ENCODE peak calls at places on chromosomes 13 and 19, in nine cellular contexts. V is uterus, F is Calu3, G is HepG2, A is cardiac fibroblast, Y is astrocyte of the cerebellum, Z is PC-9, L is upper lobe of right lung, D is heart right ventricle. P is an unnamed sample.
A peak's percentile ranks its signal among the peaks of the same experiment; 100 is the strongest.

GRCh38 chr13:113880651-113881611 is 17.1 kb upstream of the GAS6 start:
- DNase-seq in A (peak; percentile 35), Z (no peak), Y (no peak), L (no peak), F (no peak), D (no peak), G (no peak), V (no peak), P (no peak)

GRCh38 chr19:30718014-30718413 is 345.8 kb downstream of the ZNF536 start:
- DNase-seq in L (no peak), D (no peak), A (no peak), Z (no peak), V (no peak), Y (no peak), F (no peak), G (no peak), P (no peak)

GRCh38 chr19:947707-948533 is 22.1 kb downstream of the ARID3A start:
- DNase-seq in Y (no peak), Z (no peak), G (no peak), A (no peak), V (peak; percentile 24), D (peak; percentile 59), L (peak; percentile 82), F (no peak), P (no peak)

GRCh38 chr13:24741791-24742190 is 22.2 kb upstream of the RNF17 start:
- DNase-seq in G (no peak), A (no peak), Z (no peak), L (no peak), D (no peak), Y (no peak), F (no peak), V (no peak), P (no peak)

GRCh38 chr19:33482486-33482885 is 39.1 kb downstream of the PEPD start:
- DNase-seq in F (no peak), Z (no peak), A (peak; percentile 45), G (no peak), L (no peak), V (no peak), Y (peak; percentile 5), D (no peak), P (no peak)

GRCh38 chr13:38819053-38819452 is 132.2 kb downstream of the FREM2 start:
- DNase-seq in L (no peak), G (no peak), F (no peak), Z (no peak), A (no peak), D (no peak), Y (peak; percentile 95), V (no peak), P (no peak)

GRCh38 chr19:57746580-57747471 is at the start of gene ZNF776:
- DNase-seq in Y (peak; percentile 88), L (peak; percentile 80), Z (peak; percentile 89), D (peak; percentile 73), V (peak; percentile 76), G (peak; percentile 88), A (peak; percentile 95), F (peak; percentile 82), P (peak; percentile 60)

GRCh38 chr19:37511186-37511585 is 4.4 kb downstream of the ZNF793 start:
- DNase-seq in V (no peak), Y (no peak), F (no peak), G (no peak), A (no peak), Z (no peak), D (no peak), L (no peak), P (no peak)

GRCh38 chr19:1935484-1936208 is 5.3 kb upstream of the CSNK1G2 start:
- DNase-seq in Y (no peak), G (peak; percentile 62), D (no peak), L (no peak), A (peak; percentile 70), Z (peak; percentile 44), F (no peak), V (no peak), P (no peak)

GRCh38 chr13:26653842-26654241 is 96.4 kb downstream of the WASF3 start:
- DNase-seq in A (no peak), Z (no peak), L (no peak), V (no peak), Y (no peak), D (no peak), F (no peak), G (no peak), P (no peak)

GRCh38 chr13:74930402-74931165 is 551.4 kb downstream of the TBC1D4 start:
- DNase-seq in V (no peak), D (no peak), Y (peak; percentile 26), A (peak; percentile 84), F (no peak), Z (no peak), L (no peak), G (no peak), P (no peak)

GRCh38 chr13:20439261-20439660 is 86.4 kb downstream of the CRYL1 start:
- DNase-seq in G (no peak), F (no peak), V (no peak), A (peak; percentile 34), L (no peak), Z (no peak), Y (no peak), D (no peak), P (no peak)

GRCh38 chr19:50777830-50778303 is 7.6 kb downstream of the GPR32 start:
- DNase-seq in V (no peak), G (no peak), L (no peak), A (no peak), Y (peak; percentile 51), D (no peak), F (no peak), Z (no peak), P (no peak)

DNA sequence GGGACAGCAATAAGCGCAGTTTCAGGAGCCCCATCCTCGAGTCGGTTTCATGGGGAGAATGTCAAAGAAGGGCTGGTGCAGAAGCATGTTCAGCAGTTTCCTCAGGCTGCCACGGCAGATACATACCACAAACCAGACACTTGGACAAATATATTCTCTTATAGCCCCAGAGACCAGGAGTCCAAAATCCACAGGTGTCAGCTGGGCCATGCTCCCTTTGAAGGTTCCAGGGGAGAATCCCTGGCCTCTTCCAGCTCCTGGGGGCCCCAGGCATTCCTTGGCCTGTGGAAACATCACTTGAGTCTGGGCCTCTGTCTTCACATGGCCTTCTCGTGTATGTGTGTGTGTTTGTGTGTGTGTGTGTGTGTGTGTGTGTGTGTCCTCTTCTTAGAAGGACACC is 164.1 kb downstream of the UQCRFS1 start:
- DNase-seq in L (no peak), V (no peak), A (no peak), F (no peak), G (no peak), Y (no peak), D (no peak), Z (no peak), P (no peak)
- TF ChIP-seq CTCF in L (no peak), V (no peak), A (no peak), F (no peak), G (no peak), Y (no peak), D (no peak), Z (no peak), P (no peak)

DNA sequence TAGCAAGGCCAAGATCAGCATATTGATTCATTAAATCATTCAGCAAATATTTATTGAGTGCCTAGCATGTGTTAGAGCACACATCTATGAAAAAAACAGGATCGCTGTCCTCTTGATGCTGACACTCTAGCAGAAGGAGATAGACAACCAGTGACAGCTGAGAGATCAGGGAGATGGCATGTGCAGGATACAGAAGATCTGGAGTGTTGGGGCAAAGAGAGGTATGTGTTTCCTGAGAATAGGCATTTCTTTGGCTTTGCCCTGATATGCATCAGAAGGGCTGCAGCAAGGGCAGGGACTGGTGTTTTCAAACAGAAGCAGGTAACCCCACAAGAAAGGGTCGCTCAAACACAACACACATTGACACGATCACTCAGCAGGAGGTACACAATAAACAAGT is 423.4 kb downstream of the FOXO1 start:
- DNase-seq in Y (no peak), Z (no peak), D (no peak), A (no peak), F (no peak), V (no peak), L (no peak), G (no peak), P (no peak)
- TF ChIP-seq CTCF in Y (no peak), Z (no peak), D (no peak), A (no peak), F (no peak), V (no peak), L (no peak), G (no peak), P (no peak)

GRCh38 chr19:20565321-20566018 is at the start of gene ZNF737:
- DNase-seq in D (peak; percentile 98), Y (peak; percentile 85), V (peak; percentile 94), L (peak; percentile 96), A (peak; percentile 98), F (peak; percentile 78), Z (peak; percentile 88), G (peak; percentile 94), P (peak; percentile 97)
- TF ChIP-seq CTCF in D (no peak), Y (peak; percentile 41), V (peak; percentile 9), L (peak; percentile 27), A (peak; percentile 63), F (no peak), Z (no peak), G (peak; percentile 65), P (no peak)

GRCh38 chr13:97562962-97563361 is 129.0 kb downstream of the RAP2A start:
- DNase-seq in Z (no peak), A (no peak), L (no peak), G (no peak), V (no peak), D (no peak), Y (no peak), F (no peak), P (no peak)

GRCh38 chr13:97564929-97565328 is 131.0 kb downstream of the RAP2A start:
- DNase-seq in F (no peak), V (no peak), G (no peak), A (no peak), Y (no peak), D (no peak), L (no peak), Z (no peak), P (no peak)

GRCh38 chr13:97566907-97567306 is 132.9 kb downstream of the RAP2A start:
- DNase-seq in Z (no peak), F (no peak), G (no peak), D (no peak), V (no peak), L (no peak), A (no peak), Y (no peak), P (no peak)

GRCh38 chr13:97568850-97569249 is 134.9 kb downstream of the RAP2A start:
- DNase-seq in D (peak; percentile 13), G (no peak), Y (no peak), Z (peak; percentile 66), V (no peak), F (peak; percentile 3), A (no peak), L (no peak), P (no peak)

DNA sequence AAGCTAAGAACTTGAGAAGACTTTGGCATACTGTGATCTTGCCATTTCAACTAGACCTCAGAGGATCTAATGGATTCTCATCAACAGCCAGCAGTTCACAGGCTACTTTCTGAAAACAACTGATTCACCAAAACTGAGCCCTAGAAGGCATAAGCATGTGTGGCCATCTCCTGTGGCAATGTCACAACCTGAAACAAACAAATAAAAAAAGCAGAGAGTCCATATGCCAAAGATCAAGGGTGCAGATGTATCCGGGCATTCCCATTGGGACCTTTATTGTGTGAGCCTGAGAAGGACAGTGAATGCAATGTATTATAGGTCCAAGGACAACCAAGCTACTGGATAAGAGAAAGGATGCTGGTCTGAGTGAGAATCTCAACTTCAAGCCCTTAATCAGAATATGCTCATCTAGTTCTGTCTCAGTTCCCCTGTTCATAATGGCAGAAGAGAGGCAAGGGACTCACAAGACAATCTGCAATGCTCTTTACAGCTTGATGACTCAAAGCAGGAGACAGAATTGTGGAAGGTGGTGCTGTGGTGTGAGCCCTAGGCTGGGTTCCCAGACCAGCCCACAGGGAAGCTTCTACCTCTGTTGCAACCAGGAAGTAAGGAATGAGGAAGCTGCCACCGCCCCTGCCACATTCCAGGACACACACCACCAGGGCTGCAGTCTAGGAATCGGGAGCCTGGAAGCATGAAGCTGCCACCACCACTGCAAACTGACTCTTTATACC is 133.7 kb downstream of the RAP2A start:
- DNase-seq in Y (no peak), A (peak; percentile 50), G (peak; percentile 54), V (no peak), F (peak; percentile 47), D (no peak), L (peak; percentile 77), Z (peak; percentile 90), P (no peak)
- TF ChIP-seq CTCF in Y (no peak), A (no peak), G (no peak), V (no peak), F (no peak), D (no peak), L (no peak), Z (no peak), P (no peak)